ENCODE peak calls at places on chromosome 19, in eight cellular contexts. H, Q, Z, K, G, P, E and R are unnamed samples.

GRCh38 chr19:16862826-16863405 is 25.9 kb upstream of the F2RL3 start:
- DNase-seq in H (no peak), Q (no peak), Z (no peak), K (no peak), G (no peak), P (no peak), E (no peak), R (no peak)

GRCh38 chr19:294819-295686 is 3.9 kb upstream of the PLPP2 start:
- DNase-seq in H (no peak), Q (peak), Z (peak), K (peak), G (no peak), P (peak), E (no peak), R (no peak)

GRCh38 chr19:12953456-12954149 is 3.4 kb downstream of the GADD45GIP1 start:
- DNase-seq in H (no peak), Q (no peak), Z (no peak), K (no peak), G (no peak), P (no peak), E (no peak), R (no peak)

GRCh38 chr19:48668332-48668731 is 4.5 kb downstream of the NTN5 start:
- DNase-seq in H (no peak), Q (no peak), Z (no peak), K (no peak), G (no peak), P (no peak), E (no peak), R (no peak)

GRCh38 chr19:20503536-20503935 is 62.0 kb downstream of the ZNF737 start:
- DNase-seq in H (peak), Q (peak), Z (peak), K (no peak), G (no peak), P (no peak), E (no peak), R (no peak)

GRCh38 chr19:5156231-5156986 is 184.2 kb downstream of the PTPRS start:
- DNase-seq in H (no peak), Q (no peak), Z (no peak), K (peak), G (no peak), P (peak), E (no peak), R (no peak)

GRCh38 chr19:47608074-47608907 is 643 bp upstream of the BICRA start:
- DNase-seq in H (peak), Q (peak), Z (peak), K (peak), G (peak), P (peak), E (no peak), R (no peak)

GRCh38 chr19:48444129-48444932 is 1.5 kb upstream of the GRWD1 start:
- DNase-seq in H (no peak), Q (no peak), Z (no peak), K (no peak), G (no peak), P (no peak), E (no peak), R (no peak)

GRCh38 chr19:44141191-44142013 is at the start of gene ZNF234:
- DNase-seq in H (peak), Q (peak), Z (peak), K (peak), G (peak), P (peak), E (no peak), R (peak)

GRCh38 chr19:31270897-31271568 is 78.2 kb downstream of the TSHZ3 start:
- DNase-seq in H (peak), Q (peak), Z (no peak), K (no peak), G (no peak), P (no peak), E (no peak), R (no peak)

GRCh38 chr19:11288349-11288748 is 7.6 kb upstream of the TSPAN16 start:
- DNase-seq in H (no peak), Q (no peak), Z (no peak), K (no peak), G (no peak), P (no peak), E (no peak), R (no peak)

GRCh38 chr19:4057913-4058695 is 8.6 kb downstream of the ZBTB7A start:
- DNase-seq in H (peak), Q (peak), Z (peak), K (peak), G (no peak), P (peak), E (no peak), R (peak)

GRCh38 chr19:40611096-40611495 is 9.9 kb downstream of the LTBP4 start:
- DNase-seq in H (no peak), Q (no peak), Z (no peak), K (no peak), G (no peak), P (no peak), E (no peak), R (no peak)

GRCh38 chr19:40609561-40610395 is 8.6 kb downstream of the LTBP4 start:
- DNase-seq in H (no peak), Q (peak), Z (peak), K (peak), G (peak), P (peak), E (no peak), R (no peak)

GRCh38 chr19:40608957-40609356 is 7.8 kb downstream of the LTBP4 start:
- DNase-seq in H (no peak), Q (no peak), Z (no peak), K (no peak), G (no peak), P (no peak), E (no peak), R (no peak)

GRCh38 chr19:40611900-40612698 is 10.9 kb downstream of the LTBP4 start:
- DNase-seq in H (no peak), Q (no peak), Z (no peak), K (no peak), G (no peak), P (no peak), E (no peak), R (no peak)

GRCh38 chr19:40610396-40611064 is 9.4 kb downstream of the LTBP4 start:
- DNase-seq in H (no peak), Q (peak), Z (no peak), K (no peak), G (no peak), P (no peak), E (no peak), R (no peak)
- H3K4me3 ChIP-seq in H (peak), Q (no peak), Z (no peak), K (peak), G (peak), P (peak), E (peak), R (peak)

GRCh38 chr19:14347999-14348889 is 33.0 kb upstream of the ADGRE5 start:
- DNase-seq in H (no peak), Q (peak), Z (peak), K (peak), G (peak), P (peak), E (no peak), R (no peak)
- H3K4me3 ChIP-seq in H (no peak), Q (no peak), Z (no peak), K (peak), G (no peak), P (peak), E (no peak), R (no peak)

DNA sequence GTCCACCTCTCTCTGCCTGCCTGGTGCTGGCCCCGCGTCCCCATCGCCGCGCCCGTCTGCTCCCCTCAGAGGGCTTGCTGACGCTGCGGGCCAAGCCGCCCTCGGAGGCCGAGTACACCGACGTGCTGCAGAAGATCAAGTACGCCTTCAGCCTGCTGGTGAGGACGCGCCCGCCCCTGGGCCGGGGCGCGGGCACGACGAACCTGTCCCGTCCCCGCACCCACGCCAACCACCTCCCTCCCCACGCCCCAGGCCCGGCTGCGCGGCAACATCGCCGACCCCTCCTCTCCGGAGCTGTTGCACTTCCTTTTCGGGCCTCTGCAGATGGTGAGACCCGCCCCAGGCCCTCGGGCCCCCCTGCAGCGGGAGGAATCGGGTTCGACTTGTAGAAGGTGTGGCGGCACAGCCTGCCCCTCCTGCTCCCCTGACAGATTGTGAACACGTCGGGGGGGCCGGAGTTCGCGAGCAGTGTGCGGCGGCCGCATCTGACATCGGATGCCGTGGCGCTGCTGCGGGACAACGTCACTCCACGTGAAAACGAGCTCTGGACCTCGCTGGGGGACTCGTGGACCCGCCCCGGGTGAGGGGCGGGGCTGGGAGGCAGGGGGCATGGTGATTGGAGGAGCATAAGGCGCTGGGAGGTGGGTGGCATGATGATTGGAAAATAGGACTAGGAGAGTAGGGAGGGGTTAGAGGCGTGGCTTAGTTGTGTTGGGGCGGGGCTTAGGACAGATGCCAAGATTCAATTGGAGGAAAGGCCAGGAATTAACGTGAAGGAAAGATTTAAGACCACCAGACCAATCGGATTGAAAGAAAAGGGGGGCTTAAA is 6.6 kb downstream of the EPS8L1 start:
- DNase-seq in H (no peak), Q (no peak), Z (peak), K (no peak), G (no peak), P (peak), E (no peak), R (no peak)
- H3K4me3 ChIP-seq in H (peak), Q (no peak), Z (no peak), K (peak), G (peak), P (peak), E (peak), R (peak)

GRCh38 chr19:19106061-19106551 is 32.2 kb downstream of the TMEM161A start:
- DNase-seq in H (no peak), Q (no peak), Z (peak), K (no peak), G (no peak), P (no peak), E (no peak), R (no peak)
- H3K4me3 ChIP-seq in H (peak), Q (no peak), Z (no peak), K (no peak), G (no peak), P (peak), E (peak), R (peak)

DNA sequence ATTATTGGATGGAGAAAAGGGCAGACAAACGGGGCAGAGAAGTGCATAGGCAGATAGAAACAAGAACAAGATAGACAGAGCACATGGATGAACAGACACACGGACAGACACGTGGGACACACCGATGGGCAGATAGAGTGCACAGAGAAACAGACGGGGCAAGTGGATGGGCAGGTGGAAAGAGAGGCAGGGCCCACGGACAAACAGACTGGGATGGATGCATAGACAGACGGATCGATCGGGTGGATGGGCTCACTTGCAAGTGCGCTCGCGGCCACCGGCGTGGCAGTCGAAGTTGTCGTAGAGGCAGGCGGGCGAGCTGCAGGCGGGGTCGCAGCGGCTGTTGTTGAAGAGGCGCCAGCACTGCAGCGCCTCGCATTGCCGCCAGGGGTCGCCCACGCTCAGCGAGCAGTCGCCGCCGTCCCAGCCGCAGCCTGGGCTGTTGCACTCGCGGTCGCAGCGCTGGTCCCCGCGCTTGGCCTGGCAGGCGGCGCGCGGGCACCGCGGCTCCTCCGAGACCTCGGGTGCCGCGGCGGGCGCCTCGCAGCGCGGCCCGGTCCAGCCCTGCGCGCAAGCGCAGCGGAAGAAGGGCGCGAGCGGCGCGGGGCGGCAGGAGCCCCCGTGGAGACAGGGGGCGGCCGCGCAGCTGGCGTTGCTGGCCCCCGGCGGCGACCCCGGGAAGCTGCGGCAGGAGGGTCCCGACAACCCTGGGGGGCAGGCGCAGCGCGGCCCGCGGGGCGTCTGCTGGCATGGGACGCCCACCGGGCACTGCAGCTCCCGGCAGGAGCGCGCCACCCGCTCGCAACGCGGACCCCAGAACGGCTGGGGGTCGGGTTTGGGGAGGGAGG is 23.3 kb downstream of the NOTCH3 start:
- DNase-seq in H (peak), Q (peak), Z (peak), K (peak), G (peak), P (peak), E (no peak), R (no peak)
- H3K4me3 ChIP-seq in H (no peak), Q (no peak), Z (no peak), K (peak), G (peak), P (peak), E (no peak), R (no peak)

GRCh38 chr19:18593367-18594095 is 4.9 kb downstream of the REX1BD start:
- DNase-seq in H (no peak), Q (no peak), Z (no peak), K (no peak), G (no peak), P (no peak), E (no peak), R (no peak)
- H3K4me3 ChIP-seq in H (no peak), Q (no peak), Z (no peak), K (peak), G (peak), P (no peak), E (no peak), R (peak)

GRCh38 chr19:51107406-51108065 is 673 bp downstream of the CTU1 start:
- DNase-seq in H (no peak), Q (no peak), Z (peak), K (no peak), G (no peak), P (peak), E (no peak), R (no peak)
- H3K4me3 ChIP-seq in H (peak), Q (peak), Z (peak), K (peak), G (peak), P (peak), E (peak), R (peak)